ENCODE peak calls at places on chromosomes 7 and 10, in ten cellular contexts. One of them, this sample, is unnamed.

GRCh38 chr10:4151466-4151865 is 366.5 kb upstream of the KLF6 start:
- DNase-seq in endodermal cell: peak
- DNase-seq in hepatocyte: peak
- DNase-seq in choroid plexus epithelial cell: peak
- DNase-seq in AG09309: no peak
- DNase-seq in heart right ventricle: no peak
- DNase-seq in NB4: no peak
- DNase-seq in fibroblast of pulmonary artery: no peak
- DNase-seq in Calu3: no peak
- DNase-seq in GM12865: no peak
- DNase-seq in this sample: no peak

GRCh38 chr10:5546891-5547683 is 22.3 kb downstream of the CALML3 start:
- DNase-seq in Calu3: peak
- DNase-seq in fibroblast of pulmonary artery: peak
- DNase-seq in choroid plexus epithelial cell: peak
- DNase-seq in hepatocyte: peak
- DNase-seq in AG09309: no peak
- DNase-seq in endodermal cell: peak
- DNase-seq in heart right ventricle: no peak
- DNase-seq in NB4: no peak
- DNase-seq in GM12865: no peak
- DNase-seq in this sample: no peak

GRCh38 chr10:78507761-78508160 is 474.1 kb downstream of the RPS24 start:
- DNase-seq in GM12865: no peak
- DNase-seq in NB4: no peak
- DNase-seq in AG09309: no peak
- DNase-seq in hepatocyte: no peak
- DNase-seq in Calu3: no peak
- DNase-seq in heart right ventricle: no peak
- DNase-seq in endodermal cell: no peak
- DNase-seq in fibroblast of pulmonary artery: no peak
- DNase-seq in choroid plexus epithelial cell: no peak
- DNase-seq in this sample: no peak

GRCh38 chr10:108454224-108454623 is 1289.7 kb upstream of the SORCS1 start:
- DNase-seq in NB4: no peak
- DNase-seq in heart right ventricle: no peak
- DNase-seq in choroid plexus epithelial cell: no peak
- DNase-seq in endodermal cell: no peak
- DNase-seq in AG09309: peak
- DNase-seq in GM12865: no peak
- DNase-seq in fibroblast of pulmonary artery: no peak
- DNase-seq in hepatocyte: no peak
- DNase-seq in Calu3: no peak
- DNase-seq in this sample: no peak

GRCh38 chr10:94216201-94216600 is 146.5 kb downstream of the NOC3L start:
- DNase-seq in heart right ventricle: no peak
- DNase-seq in GM12865: no peak
- DNase-seq in endodermal cell: no peak
- DNase-seq in NB4: no peak
- DNase-seq in AG09309: no peak
- DNase-seq in fibroblast of pulmonary artery: no peak
- DNase-seq in choroid plexus epithelial cell: no peak
- DNase-seq in Calu3: no peak
- DNase-seq in hepatocyte: no peak
- DNase-seq in this sample: no peak

GRCh38 chr7:103630318-103630717 is 184.3 kb upstream of the SLC26A5 start:
- DNase-seq in heart right ventricle: no peak
- DNase-seq in NB4: peak
- DNase-seq in GM12865: no peak
- DNase-seq in Calu3: peak
- DNase-seq in hepatocyte: no peak
- DNase-seq in fibroblast of pulmonary artery: no peak
- DNase-seq in AG09309: no peak
- DNase-seq in choroid plexus epithelial cell: no peak
- DNase-seq in endodermal cell: no peak
- DNase-seq in this sample: no peak

GRCh38 chr10:13637894-13638293 is 51.1 kb downstream of the PRPF18 start:
- DNase-seq in GM12865: no peak
- DNase-seq in fibroblast of pulmonary artery: no peak
- DNase-seq in NB4: no peak
- DNase-seq in endodermal cell: no peak
- DNase-seq in heart right ventricle: no peak
- DNase-seq in hepatocyte: no peak
- DNase-seq in Calu3: no peak
- DNase-seq in choroid plexus epithelial cell: no peak
- DNase-seq in AG09309: no peak
- DNase-seq in this sample: no peak

GRCh38 chr10:122863796-122864592 is 15.4 kb downstream of the FAM24B start:
- DNase-seq in Calu3: no peak
- DNase-seq in heart right ventricle: no peak
- DNase-seq in AG09309: no peak
- DNase-seq in hepatocyte: no peak
- DNase-seq in GM12865: no peak
- DNase-seq in endodermal cell: no peak
- DNase-seq in fibroblast of pulmonary artery: peak
- DNase-seq in NB4: no peak
- DNase-seq in choroid plexus epithelial cell: peak
- DNase-seq in this sample: no peak

GRCh38 chr10:47034511-47035051 is 123.4 kb downstream of the PTPN20 start:
- DNase-seq in NB4: no peak
- DNase-seq in heart right ventricle: no peak
- DNase-seq in choroid plexus epithelial cell: no peak
- DNase-seq in AG09309: no peak
- DNase-seq in endodermal cell: peak
- DNase-seq in fibroblast of pulmonary artery: no peak
- DNase-seq in GM12865: no peak
- DNase-seq in Calu3: no peak
- DNase-seq in hepatocyte: no peak
- DNase-seq in this sample: no peak

GRCh38 chr7:155589001-155589980 is 42.9 kb upstream of the CNPY1 start:
- DNase-seq in fibroblast of pulmonary artery: no peak
- DNase-seq in Calu3: no peak
- DNase-seq in endodermal cell: peak
- DNase-seq in heart right ventricle: no peak
- DNase-seq in AG09309: no peak
- DNase-seq in hepatocyte: no peak
- DNase-seq in NB4: peak
- DNase-seq in GM12865: no peak
- DNase-seq in choroid plexus epithelial cell: no peak
- DNase-seq in this sample: no peak

GRCh38 chr10:112950714-112951348 is 784 bp downstream of the TCF7L2 start:
- DNase-seq in GM12865: peak
- DNase-seq in hepatocyte: peak
- DNase-seq in choroid plexus epithelial cell: peak
- DNase-seq in AG09309: no peak
- DNase-seq in heart right ventricle: peak
- DNase-seq in NB4: peak
- DNase-seq in endodermal cell: peak
- DNase-seq in fibroblast of pulmonary artery: peak
- DNase-seq in Calu3: peak
- DNase-seq in this sample: peak

GRCh38 chr7:24199978-24200377 is 84.0 kb upstream of the NPY start:
- DNase-seq in GM12865: no peak
- DNase-seq in choroid plexus epithelial cell: no peak
- DNase-seq in AG09309: no peak
- DNase-seq in NB4: no peak
- DNase-seq in fibroblast of pulmonary artery: no peak
- DNase-seq in hepatocyte: peak
- DNase-seq in Calu3: no peak
- DNase-seq in endodermal cell: no peak
- DNase-seq in heart right ventricle: no peak
- DNase-seq in this sample: no peak

GRCh38 chr10:123274513-123275182 is 120.4 kb downstream of the BUB3 start:
- DNase-seq in hepatocyte: no peak
- DNase-seq in endodermal cell: peak
- DNase-seq in heart right ventricle: no peak
- DNase-seq in GM12865: no peak
- DNase-seq in AG09309: no peak
- DNase-seq in NB4: no peak
- DNase-seq in choroid plexus epithelial cell: no peak
- DNase-seq in Calu3: no peak
- DNase-seq in fibroblast of pulmonary artery: no peak
- DNase-seq in this sample: no peak

DNA sequence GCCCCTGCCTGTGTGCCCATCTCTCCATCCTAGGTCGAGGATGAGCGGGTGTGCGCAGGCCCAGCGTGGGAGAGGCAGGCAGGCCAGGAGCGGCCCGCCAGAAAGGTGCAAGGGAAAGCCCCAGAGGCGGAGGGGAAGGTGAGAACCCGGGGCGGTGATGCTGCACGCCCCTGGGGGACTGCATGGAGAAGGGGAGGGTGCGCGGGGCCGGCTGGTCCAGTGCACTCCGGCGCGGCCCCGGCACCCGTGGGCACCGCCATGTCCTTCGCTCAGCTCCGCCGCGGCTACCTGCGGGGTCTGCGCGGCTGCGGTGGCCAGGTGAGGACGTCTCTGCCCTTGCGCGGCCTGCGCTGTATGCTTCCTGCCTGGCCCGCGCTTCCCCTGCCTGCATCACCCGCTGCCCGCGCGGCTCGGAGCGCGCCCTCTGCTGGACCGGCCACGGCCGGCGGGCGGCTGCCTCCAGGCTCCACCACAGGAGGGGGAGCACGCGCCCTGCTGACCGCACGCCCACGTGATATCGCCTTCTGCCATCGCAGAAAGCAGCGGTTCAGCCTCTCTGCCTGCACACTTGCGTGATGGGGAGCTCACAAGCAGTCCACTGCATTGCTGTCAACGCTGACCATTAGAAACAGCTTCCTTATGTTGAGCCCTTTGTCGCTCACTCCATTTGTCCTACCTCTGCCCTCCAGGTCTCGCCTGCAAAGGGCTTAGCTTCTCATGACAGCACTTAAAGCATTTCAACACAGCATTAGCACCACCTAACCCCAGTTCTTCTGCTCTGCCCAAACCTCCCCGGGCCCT is 73.9 kb downstream of the CXCL12 start:
- DNase-seq in GM12865: peak
- DNase-seq in hepatocyte: peak
- DNase-seq in fibroblast of pulmonary artery: peak
- DNase-seq in choroid plexus epithelial cell: peak
- DNase-seq in NB4: peak
- DNase-seq in endodermal cell: peak
- DNase-seq in heart right ventricle: peak
- DNase-seq in Calu3: peak
- DNase-seq in AG09309: no peak
- DNase-seq in this sample: peak
- TF ChIP-seq CTCF in GM12865: peak
- TF ChIP-seq CTCF in hepatocyte: peak
- TF ChIP-seq CTCF in fibroblast of pulmonary artery: peak
- TF ChIP-seq CTCF in choroid plexus epithelial cell: peak
- TF ChIP-seq CTCF in NB4: peak
- TF ChIP-seq CTCF in endodermal cell: peak
- TF ChIP-seq CTCF in heart right ventricle: peak
- TF ChIP-seq CTCF in Calu3: peak
- TF ChIP-seq CTCF in AG09309: peak
- TF ChIP-seq CTCF in this sample: peak

DNA sequence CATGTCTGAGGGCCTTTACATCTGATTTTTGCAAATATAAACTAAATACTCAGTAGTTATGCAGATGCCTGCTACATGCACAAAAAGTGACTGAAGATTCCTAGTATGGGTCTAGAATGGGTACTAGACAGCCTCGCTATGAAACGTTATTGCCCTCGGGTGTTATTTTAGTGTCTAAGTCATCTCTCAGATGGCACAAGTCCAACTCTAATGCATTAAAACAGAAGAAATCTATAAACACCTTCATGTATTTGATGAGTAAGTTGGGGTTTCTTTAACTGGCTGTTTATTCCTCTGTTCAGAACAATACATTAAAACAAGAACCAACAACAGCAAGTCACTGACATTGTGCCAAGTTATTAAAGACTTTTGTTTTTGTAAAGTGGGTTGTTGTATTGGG is 41.6 kb downstream of the TEX36 start:
- DNase-seq in AG09309: no peak
- DNase-seq in hepatocyte: no peak
- DNase-seq in Calu3: no peak
- DNase-seq in fibroblast of pulmonary artery: no peak
- DNase-seq in choroid plexus epithelial cell: no peak
- DNase-seq in endodermal cell: no peak
- DNase-seq in heart right ventricle: no peak
- DNase-seq in NB4: no peak
- DNase-seq in GM12865: no peak
- DNase-seq in this sample: no peak
- TF ChIP-seq CTCF in AG09309: no peak
- TF ChIP-seq CTCF in hepatocyte: no peak
- TF ChIP-seq CTCF in Calu3: no peak
- TF ChIP-seq CTCF in fibroblast of pulmonary artery: no peak
- TF ChIP-seq CTCF in choroid plexus epithelial cell: no peak
- TF ChIP-seq CTCF in endodermal cell: no peak
- TF ChIP-seq CTCF in heart right ventricle: no peak
- TF ChIP-seq CTCF in NB4: no peak
- TF ChIP-seq CTCF in GM12865: no peak
- TF ChIP-seq CTCF in this sample: no peak

DNA sequence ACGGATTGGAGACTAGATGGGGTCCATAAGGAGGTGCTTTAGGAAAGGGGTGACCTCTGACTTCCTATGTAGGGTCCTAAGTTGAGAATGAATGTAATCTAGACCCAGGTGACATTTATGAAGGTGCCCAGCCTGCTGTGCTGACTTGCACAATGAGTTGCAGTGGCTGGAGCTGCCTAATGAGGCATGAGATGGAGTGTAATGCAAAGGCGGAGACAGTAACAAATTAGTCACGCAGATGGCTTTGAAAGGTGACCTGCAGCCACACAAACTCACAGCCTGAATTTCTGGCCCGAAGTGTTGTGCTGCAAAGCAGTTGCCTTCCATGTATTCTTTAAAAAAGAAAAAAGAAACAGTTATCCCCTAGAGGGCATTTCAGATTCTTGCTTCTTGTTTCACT is 239.8 kb downstream of the ADRA2A start:
- DNase-seq in Calu3: no peak
- DNase-seq in heart right ventricle: no peak
- DNase-seq in fibroblast of pulmonary artery: no peak
- DNase-seq in choroid plexus epithelial cell: no peak
- DNase-seq in endodermal cell: no peak
- DNase-seq in NB4: no peak
- DNase-seq in hepatocyte: no peak
- DNase-seq in GM12865: peak
- DNase-seq in AG09309: no peak
- DNase-seq in this sample: no peak
- TF ChIP-seq CTCF in Calu3: no peak
- TF ChIP-seq CTCF in heart right ventricle: no peak
- TF ChIP-seq CTCF in fibroblast of pulmonary artery: no peak
- TF ChIP-seq CTCF in choroid plexus epithelial cell: no peak
- TF ChIP-seq CTCF in endodermal cell: no peak
- TF ChIP-seq CTCF in NB4: no peak
- TF ChIP-seq CTCF in hepatocyte: no peak
- TF ChIP-seq CTCF in GM12865: no peak
- TF ChIP-seq CTCF in AG09309: no peak
- TF ChIP-seq CTCF in this sample: no peak

DNA sequence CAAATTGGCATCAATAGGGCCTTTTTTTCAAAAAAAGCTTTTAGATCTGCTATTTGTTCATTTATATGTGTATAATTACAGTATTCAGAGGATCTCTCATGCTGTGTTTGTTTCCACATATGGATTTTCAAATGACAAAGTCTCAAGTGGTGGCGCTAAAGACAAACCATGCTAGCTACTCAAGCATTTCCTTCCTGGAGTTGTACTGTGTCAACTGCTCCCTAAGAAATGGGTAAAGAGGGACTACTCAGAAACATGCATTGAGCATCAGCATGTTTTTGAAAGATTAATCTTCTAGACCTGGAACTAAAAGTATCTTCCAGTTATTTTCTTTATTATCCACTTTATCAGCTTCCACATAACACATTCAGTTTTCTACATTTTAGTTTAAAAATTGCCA is 12.7 kb downstream of the CNTNAP2 start:
- DNase-seq in hepatocyte: no peak
- DNase-seq in choroid plexus epithelial cell: peak
- DNase-seq in GM12865: no peak
- DNase-seq in NB4: no peak
- DNase-seq in AG09309: no peak
- DNase-seq in heart right ventricle: no peak
- DNase-seq in endodermal cell: no peak
- DNase-seq in Calu3: no peak
- DNase-seq in fibroblast of pulmonary artery: peak
- DNase-seq in this sample: no peak
- TF ChIP-seq CTCF in hepatocyte: no peak
- TF ChIP-seq CTCF in choroid plexus epithelial cell: no peak
- TF ChIP-seq CTCF in GM12865: no peak
- TF ChIP-seq CTCF in NB4: no peak
- TF ChIP-seq CTCF in AG09309: no peak
- TF ChIP-seq CTCF in heart right ventricle: no peak
- TF ChIP-seq CTCF in endodermal cell: peak
- TF ChIP-seq CTCF in Calu3: no peak
- TF ChIP-seq CTCF in fibroblast of pulmonary artery: no peak
- TF ChIP-seq CTCF in this sample: no peak